ENCODE peak calls at places on chromosomes 3 and 15, in six cellular contexts. O is stimulated activated CD8-positive, alpha-beta memory T cell treated with anti-CD3 and anti-CD28 coated beads, Interleukin-15, amount 100 ng/mL, for 24 hours; N is HTR-8/SVneo; L is stimulated activated CD4-positive, alpha-beta T cell treated with anti-CD3 and anti-CD28 coated beads, Interleukin-15, amount 100 ng/mL, for 1 hour; K is cerebellar cortex; Q is germinal center. X is an unnamed sample.

GRCh38 chr15:87681054-87681453 is 575.5 kb downstream of the NTRK3 start:
- DNase-seq in K (no peak), Q (no peak), O (no peak), N (no peak), L (no peak), X (no peak)

GRCh38 chr3:39132096-39133092 is 21.0 kb downstream of the CSRNP1 start:
- DNase-seq in Q (no peak), L (no peak), O (no peak), K (no peak), N (no peak), X (no peak)

GRCh38 chr3:73530030-73530411 is 94.7 kb downstream of the PDZRN3 start:
- DNase-seq in N (no peak), Q (no peak), K (no peak), L (no peak), O (no peak), X (no peak)

GRCh38 chr15:31489281-31489680 is 162.6 kb downstream of the KLF13 start:
- DNase-seq in N (no peak), O (no peak), K (no peak), Q (no peak), L (no peak), X (no peak)

GRCh38 chr15:58249646-58250312 is 111.6 kb downstream of the AQP9 start:
- DNase-seq in L (no peak), N (no peak), Q (no peak), K (no peak), O (no peak), X (no peak)

GRCh38 chr15:96274698-96275097 is 55.8 kb upstream of the NR2F2 start:
- DNase-seq in L (no peak), K (no peak), N (no peak), O (no peak), Q (no peak), X (no peak)

GRCh38 chr15:83106994-83107840 is at the start of gene TM6SF1:
- DNase-seq in L (no peak), N (peak), O (no peak), K (no peak), Q (peak), X (peak)

GRCh38 chr15:85691350-85692240 is 103.1 kb downstream of the KLHL25 start:
- DNase-seq in O (no peak), Q (no peak), L (no peak), K (no peak), N (no peak), X (no peak)

GRCh38 chr3:119395923-119396358 is 67.5 kb downstream of the TMEM39A start:
- DNase-seq in Q (no peak), O (no peak), N (no peak), L (no peak), K (no peak), X (peak)

GRCh38 chr3:86938706-86939105 is 52.2 kb downstream of the VGLL3 start:
- DNase-seq in N (no peak), Q (no peak), L (no peak), O (no peak), K (no peak), X (no peak)

GRCh38 chr15:60918234-60918964 is 310.7 kb downstream of the RORA start:
- DNase-seq in N (no peak), O (no peak), K (no peak), Q (no peak), L (no peak), X (no peak)

GRCh38 chr15:35320158-35320780 is 225.7 kb downstream of the DPH6 start:
- DNase-seq in L (no peak), K (peak), N (no peak), Q (no peak), O (no peak), X (no peak)

GRCh38 chr15:74038707-74039655 is 43.4 kb downstream of the GOLGA6A start:
- DNase-seq in Q (no peak), L (no peak), N (no peak), O (no peak), K (no peak), X (no peak)

GRCh38 chr15:91268510-91268909 is 168.5 kb downstream of the SV2B start:
- DNase-seq in L (no peak), O (no peak), K (no peak), Q (peak), N (no peak), X (no peak)

GRCh38 chr3:128111147-128111546 is 12.5 kb downstream of the RUVBL1 start:
- DNase-seq in N (no peak), K (no peak), O (no peak), L (no peak), Q (no peak), X (no peak)

GRCh38 chr3:4584537-4585249 is 91.5 kb downstream of the ITPR1 start:
- DNase-seq in O (no peak), N (no peak), Q (no peak), K (no peak), L (no peak), X (peak)

GRCh38 chr3:142274908-142275307 is 49.5 kb upstream of the GK5 start:
- DNase-seq in K (no peak), L (no peak), N (no peak), O (no peak), Q (no peak), X (no peak)

GRCh38 chr3:12922299-12922698 is 80.9 kb upstream of the RPL32 start:
- DNase-seq in O (no peak), L (no peak), K (peak), N (no peak), Q (no peak), X (no peak)

GRCh38 chr15:63528138-63528659 is 23.8 kb downstream of the USP3 start:
- DNase-seq in L (no peak), N (no peak), K (no peak), Q (no peak), O (no peak), X (no peak)

GRCh38 chr15:52295421-52295991 is at the start of gene MYO5C:
- DNase-seq in K (peak), L (no peak), N (peak), O (no peak), Q (peak), X (no peak)

GRCh38 chr3:190158261-190158660 is 37.6 kb upstream of the P3H2 start:
- DNase-seq in Q (no peak), O (no peak), K (no peak), N (no peak), L (no peak), X (no peak)

GRCh38 chr3:194107126-194107525 is 28.8 kb upstream of the HES1 start:
- DNase-seq in N (no peak), O (no peak), L (no peak), Q (no peak), K (no peak), X (no peak)

GRCh38 chr3:54870423-54870822 is 57.4 kb downstream of the LRTM1 start:
- DNase-seq in N (peak), O (no peak), K (peak), L (no peak), Q (no peak), X (peak)

GRCh38 chr3:196454935-196455334 is 22.7 kb upstream of the UBXN7 start:
- DNase-seq in K (no peak), L (no peak), N (no peak), O (no peak), Q (no peak), X (no peak)

X was measured in GM20000.